ENCODE peak calls at places on chromosomes 11 and 22, in ten cellular contexts. I, J, P, N, R, M, W, U, O and B are unnamed samples.

GRCh38 chr11:1162498-1163311 is 5.0 kb downstream of the MUC5AC start:
- DNase-seq in I (no peak), J (peak), P (no peak), N (no peak), R (no peak), M (no peak), W (no peak), U (no peak), O (no peak), B (peak)

GRCh38 chr11:11027271-11027670 is 169.4 kb upstream of the ZBED5 start:
- DNase-seq in I (no peak), J (no peak), P (no peak), N (no peak), R (no peak), M (no peak), W (no peak), U (no peak), O (no peak), B (peak)

GRCh38 chr22:47486569-47487312 is 724.3 kb downstream of the TBC1D22A start:
- DNase-seq in I (no peak), J (no peak), P (no peak), N (no peak), R (no peak), M (no peak), W (no peak), U (no peak), O (no peak), B (no peak)

GRCh38 chr11:22778642-22779041 is 51.0 kb downstream of the SVIP start:
- DNase-seq in I (no peak), J (no peak), P (no peak), N (no peak), R (no peak), M (no peak), W (no peak), U (peak), O (no peak), B (no peak)

GRCh38 chr22:27962268-27963191 is 43.5 kb upstream of the PITPNB start:
- DNase-seq in I (no peak), J (no peak), P (peak), N (no peak), R (no peak), M (no peak), W (no peak), U (no peak), O (no peak), B (peak)

GRCh38 chr11:105230586-105230985 is 91.0 kb upstream of the CARD18 start:
- DNase-seq in I (no peak), J (no peak), P (no peak), N (no peak), R (no peak), M (no peak), W (no peak), U (no peak), O (no peak), B (no peak)

GRCh38 chr11:7892751-7893356 is 38.2 kb downstream of the OR10A6 start:
- DNase-seq in I (no peak), J (no peak), P (peak), N (no peak), R (no peak), M (no peak), W (no peak), U (peak), O (no peak), B (peak)

GRCh38 chr11:107780775-107781174 is 68.9 kb upstream of the SLN start:
- DNase-seq in I (no peak), J (no peak), P (no peak), N (no peak), R (no peak), M (no peak), W (no peak), U (no peak), O (no peak), B (no peak)

GRCh38 chr11:121555172-121555571 is 102.4 kb upstream of the SORL1-AS1 start:
- DNase-seq in I (no peak), J (no peak), P (peak), N (no peak), R (no peak), M (no peak), W (no peak), U (no peak), O (no peak), B (no peak)

GRCh38 chr11:280762-281485 is 2.7 kb downstream of the NLRP6 start:
- DNase-seq in I (peak), J (peak), P (no peak), N (no peak), R (peak), M (no peak), W (peak), U (no peak), O (peak), B (no peak)

GRCh38 chr22:41411021-41411851 is 29.5 kb downstream of the TEF start:
- DNase-seq in I (no peak), J (no peak), P (no peak), N (peak), R (no peak), M (no peak), W (no peak), U (no peak), O (no peak), B (no peak)

GRCh38 chr22:46323126-46323525 is 12.4 kb upstream of the TRMU start:
- DNase-seq in I (no peak), J (no peak), P (no peak), N (no peak), R (no peak), M (no peak), W (no peak), U (no peak), O (no peak), B (no peak)

GRCh38 chr22:47842119-47842518 is 1079.7 kb downstream of the TBC1D22A start:
- DNase-seq in I (no peak), J (peak), P (no peak), N (no peak), R (no peak), M (no peak), W (no peak), U (no peak), O (no peak), B (no peak)

GRCh38 chr22:47460870-47461269 is 698.4 kb downstream of the TBC1D22A start:
- DNase-seq in I (no peak), J (no peak), P (no peak), N (no peak), R (no peak), M (no peak), W (no peak), U (no peak), O (no peak), B (no peak)